ENCODE peak calls at places on chromosome 22, in four cellular contexts. S, L, O and E are unnamed samples.

GRCh38 chr22:47309946-47310345 is 547.5 kb downstream of the TBC1D22A start:
- DNase-seq in S (no peak), L (no peak), O (no peak), E (no peak)

GRCh38 chr22:45428391-45429385 is 15.2 kb downstream of the RIBC2 start:
- DNase-seq in O (no peak), S (no peak), L (no peak), E (no peak)

GRCh38 chr22:31526275-31526674 is 29.9 kb downstream of the SFI1 start:
- DNase-seq in S (no peak), L (no peak), O (no peak), E (no peak)

GRCh38 chr22:33923660-33924246 is 3.5 kb upstream of the LARGE1 start:
- DNase-seq in S (peak), O (peak), L (peak), E (peak)

GRCh38 chr22:29817724-29818123 is 20.4 kb downstream of the ASCC2 start:
- DNase-seq in S (no peak), O (no peak), L (no peak), E (no peak)

GRCh38 chr22:50695421-50696250 is 23.0 kb downstream of the SHANK3 start:
- DNase-seq in L (no peak), S (no peak), O (no peak), E (no peak)

GRCh38 chr22:29907753-29908515 is 25.0 kb downstream of the MTMR3 start:
- DNase-seq in S (peak), L (peak), O (peak), E (peak)

GRCh38 chr22:25100402-25100801 is 99.3 kb upstream of the CRYBB3 start:
- DNase-seq in S (no peak), L (no peak), O (no peak), E (no peak)

GRCh38 chr22:49693416-49693815 is 134.3 kb downstream of the BRD1 start:
- DNase-seq in S (no peak), O (no peak), L (no peak), E (no peak)

GRCh38 chr22:38569181-38569971 is 607 bp downstream of the DMC1 start:
- DNase-seq in O (no peak), S (no peak), L (no peak), E (peak)

GRCh38 chr22:26573026-26573662 is 16.8 kb downstream of the TPST2 start:
- DNase-seq in L (no peak), O (no peak), S (peak), E (no peak)

GRCh38 chr22:40107756-40108437 is 69.8 kb upstream of the TNRC6B start:
- DNase-seq in S (no peak), L (peak), O (no peak), E (peak)

GRCh38 chr22:30064172-30064571 is 16.1 kb upstream of the HORMAD2 start:
- DNase-seq in L (no peak), O (no peak), S (no peak), E (no peak)

GRCh38 chr22:50445071-50445879 is 29.6 kb downstream of the SBF1 start:
- DNase-seq in O (no peak), S (no peak), L (no peak), E (no peak)

GRCh38 chr22:30605449-30606110 is 1.4 kb upstream of the TCN2 start:
- DNase-seq in O (peak), S (peak), L (peak), E (peak)

GRCh38 chr22:39303892-39304671 is 15.3 kb downstream of the RPL3 start:
- DNase-seq in L (no peak), S (no peak), O (no peak), E (no peak)

GRCh38 chr22:24444251-24444650 is 16.9 kb downstream of the ADORA2A start:
- DNase-seq in L (no peak), S (no peak), O (no peak), E (no peak)

GRCh38 chr22:31872209-31872608 is 72.1 kb upstream of the YWHAH start:
- DNase-seq in O (no peak), S (no peak), L (no peak), E (no peak)

GRCh38 chr22:28958611-28959010 is 75.2 kb downstream of the ZNRF3 start:
- DNase-seq in L (no peak), S (no peak), O (peak), E (no peak)

GRCh38 chr22:47837703-47838102 is 1075.3 kb downstream of the TBC1D22A start:
- DNase-seq in O (no peak), S (no peak), L (peak), E (no peak)

GRCh38 chr22:44272330-44272729 is 40.4 kb downstream of the SHISAL1 start:
- DNase-seq in S (no peak), L (no peak), O (no peak), E (no peak)

GRCh38 chr22:49968831-49969661 is 8.5 kb downstream of the PIM3 start:
- DNase-seq in S (no peak), L (no peak), O (no peak), E (no peak)

GRCh38 chr22:46063861-46064235 is 86.5 kb upstream of the PPARA start:
- DNase-seq in O (peak), S (peak), L (peak), E (no peak)

DNA sequence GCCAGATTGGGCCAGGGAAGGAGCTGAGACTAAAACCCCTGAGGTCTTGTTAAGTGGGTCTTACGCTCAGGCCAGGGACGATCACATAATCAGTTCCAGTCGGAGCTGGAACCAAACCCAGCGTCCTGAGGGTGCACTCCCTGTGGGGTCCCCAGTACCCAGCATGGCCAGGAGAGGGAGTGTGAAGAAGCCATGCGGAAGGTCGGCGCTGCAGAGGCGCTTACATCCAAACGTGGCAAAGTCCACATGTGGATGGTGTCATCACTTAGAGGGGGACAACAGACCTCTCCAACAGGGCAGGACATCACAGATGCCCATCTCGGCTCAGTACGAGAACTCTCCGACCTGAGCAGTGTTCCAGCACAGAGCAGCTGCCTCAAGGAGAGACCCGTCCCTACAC is 8.3 kb downstream of the ATP5MGL start:
- DNase-seq in S (peak), O (no peak), L (no peak), E (no peak)
- TF ChIP-seq CTCF in S (no peak), O (peak), L (peak), E (no peak)

DNA sequence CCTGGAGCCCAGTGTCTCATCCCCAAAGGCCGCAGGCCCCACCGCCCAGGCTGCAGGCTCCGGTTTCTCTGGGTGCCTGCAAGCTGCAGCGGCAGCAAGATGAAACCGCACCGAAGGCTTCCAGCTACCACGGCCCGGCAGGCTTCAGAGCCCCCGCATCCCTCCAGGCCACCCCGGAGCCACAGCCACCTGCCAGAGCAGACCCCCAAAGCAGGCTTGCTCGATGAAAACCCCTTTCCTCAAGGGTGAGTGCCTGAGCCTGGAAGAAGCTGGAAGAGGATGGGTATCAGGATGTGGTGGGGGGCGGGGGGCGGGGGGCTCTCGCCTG is 24.5 kb upstream of the GNB1L start:
- DNase-seq in L (no peak), O (no peak), S (no peak), E (no peak)
- H3K27ac ChIP-seq in L (no peak), O (no peak), S (peak), E (peak)

GRCh38 chr22:41885116-41885515 is 29.8 kb downstream of the SHISA8 start:
- DNase-seq in S (no peak), L (no peak), O (no peak), E (no peak)
- TF ChIP-seq CTCF in S (no peak), L (no peak), O (no peak), E (no peak)

GRCh38 chr22:20220629-20221026 is 47.5 kb downstream of the RTN4R start:
- DNase-seq in L (no peak), O (no peak), S (no peak), E (no peak)

GRCh38 chr22:20223421-20224245 is 44.5 kb downstream of the RTN4R start:
- DNase-seq in S (no peak), L (no peak), O (no peak), E (no peak)

GRCh38 chr22:20219667-20220628 is 48.2 kb downstream of the RTN4R start:
- DNase-seq in O (no peak), S (no peak), L (no peak), E (no peak)

GRCh38 chr22:20222764-20223420 is 45.2 kb downstream of the RTN4R start:
- DNase-seq in S (no peak), O (no peak), L (no peak), E (no peak)

DNA sequence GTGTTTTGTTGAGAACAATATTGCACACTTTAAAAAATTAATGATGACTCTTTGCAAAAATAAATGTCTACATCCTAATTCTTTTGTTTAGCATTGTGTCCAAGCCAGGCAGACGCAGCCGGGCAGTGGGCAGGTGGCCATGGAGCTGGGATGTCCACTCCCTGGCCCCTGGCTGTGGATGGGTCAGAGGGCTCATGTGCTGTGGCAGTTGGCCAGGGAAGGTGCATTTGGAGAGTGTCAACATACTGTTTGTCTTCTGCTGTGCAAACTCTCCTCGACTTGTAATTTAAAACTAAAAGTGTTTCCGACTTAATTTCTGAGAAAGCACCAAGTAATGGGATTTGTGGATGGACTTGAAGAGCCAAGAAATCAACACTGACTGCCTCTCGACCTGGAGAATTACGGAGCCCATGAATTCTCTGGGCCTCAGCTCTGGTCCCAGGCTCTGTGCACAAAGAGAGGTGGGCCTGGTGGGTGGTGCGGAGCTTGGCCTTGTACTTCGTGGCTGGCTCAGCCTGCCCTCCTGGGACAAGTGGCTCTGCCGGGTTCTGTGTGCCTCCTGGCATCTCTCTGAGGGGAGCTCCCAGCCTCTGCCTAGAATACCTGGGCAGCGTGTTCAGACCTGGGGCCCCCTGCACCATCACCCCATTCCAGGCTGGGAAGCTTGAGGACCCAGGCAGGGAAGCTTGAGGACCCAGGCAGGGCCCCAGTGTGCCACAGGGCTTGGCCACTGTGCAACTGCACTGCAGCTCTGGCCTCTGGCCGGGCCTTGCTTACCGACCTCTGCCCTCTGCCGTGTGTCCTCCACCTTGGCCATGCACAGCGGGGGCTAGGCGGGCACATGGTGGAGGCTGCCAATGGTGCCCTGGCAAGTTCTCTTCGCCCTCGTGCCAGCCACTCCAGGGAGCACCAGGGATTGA is 46.4 kb downstream of the RTN4R start:
- DNase-seq in L (no peak), O (no peak), S (no peak), E (no peak)
- H3K27ac ChIP-seq in L (no peak), O (no peak), S (no peak), E (no peak)

DNA sequence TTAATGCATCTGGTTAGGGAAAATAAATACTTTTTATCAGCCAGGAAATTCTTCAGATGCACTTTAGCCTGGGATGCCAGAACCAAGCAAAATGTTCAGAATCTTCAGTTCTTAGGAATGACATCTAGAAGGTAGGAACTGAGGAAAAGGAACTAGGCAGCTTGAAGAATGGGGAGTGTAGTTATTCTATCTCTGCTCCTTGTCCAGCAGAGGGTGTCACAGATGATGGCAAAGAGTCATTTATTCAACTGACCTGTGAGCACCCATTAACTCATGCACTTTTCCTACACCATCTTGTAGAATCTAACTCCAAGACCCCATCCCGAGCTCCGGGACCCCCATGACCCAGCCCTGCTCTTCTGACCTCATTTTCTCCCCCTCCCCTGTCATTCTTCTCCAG is 122.1 kb upstream of the ISX start:
- DNase-seq in O (no peak), S (no peak), L (no peak), E (no peak)
- TF ChIP-seq CTCF in O (no peak), S (no peak), L (peak), E (no peak)

GRCh38 chr22:23113847-23114720 is 27.7 kb downstream of the RSPH14 start:
- DNase-seq in L (no peak), O (no peak), S (no peak), E (no peak)
- H3K27ac ChIP-seq in L (no peak), O (no peak), S (peak), E (no peak)